ENCODE peak calls at places on chromosomes 11 and 22, in six cellular contexts. X, P, G, L, M and E are unnamed samples.

GRCh38 chr11:22341582-22341919 is 3.4 kb downstream of the SLC17A6 start:
- DNase-seq in M (no peak), L (no peak), P (no peak), G (no peak), X (no peak), E (no peak)

GRCh38 chr11:61695917-61696316 is 15.7 kb downstream of the DAGLA start:
- DNase-seq in G (peak; percentile 75), P (peak; percentile 88), X (peak; percentile 89), M (peak; percentile 81), L (peak; percentile 83), E (peak; percentile 82)

GRCh38 chr22:42022162-42022847 is 23.7 kb downstream of the WBP2NL start:
- DNase-seq in L (no peak), X (no peak), M (peak; percentile 49), P (no peak), G (no peak), E (no peak)

GRCh38 chr11:1665313-1665712 is 31.7 kb upstream of the KRTAP5-6 start:
- DNase-seq in L (no peak), G (no peak), X (no peak), M (no peak), P (no peak), E (no peak)

GRCh38 chr22:21038405-21038804 is 6.0 kb upstream of the SLC7A4 start:
- DNase-seq in P (no peak), G (no peak), L (peak; percentile 57), X (no peak), M (no peak), E (peak; percentile 6)

GRCh38 chr22:39409630-39410029 is 10.1 kb downstream of the TAB1 start:
- DNase-seq in P (no peak), X (no peak), G (no peak), M (no peak), L (no peak), E (no peak)

GRCh38 chr11:102237096-102237735 is 80.1 kb upstream of the BIRC3 start:
- DNase-seq in M (no peak), G (peak; percentile 35), P (no peak), L (peak; percentile 54), X (no peak), E (no peak)

GRCh38 chr11:121336279-121336947 is 43.8 kb downstream of the SC5D start:
- DNase-seq in X (no peak), L (no peak), P (no peak), M (no peak), G (no peak), E (no peak)

GRCh38 chr22:20256562-20257473 is 11.3 kb downstream of the RTN4R start:
- DNase-seq in M (no peak), P (no peak), L (no peak), G (no peak), X (no peak), E (peak; percentile 63)

GRCh38 chr11:67266424-67267187 is at the start of gene GRK2:
- DNase-seq in P (peak; percentile 60), M (no peak), G (no peak), L (no peak), X (peak; percentile 82), E (peak; percentile 82)

GRCh38 chr11:29135504-29135903 is 881.3 kb downstream of the KCNA4 start:
- DNase-seq in M (no peak), L (peak; percentile 41), P (no peak), X (no peak), G (peak; percentile 23), E (no peak)

GRCh38 chr11:116960916-116961315 is 123.5 kb upstream of the APOA1 start:
- DNase-seq in G (peak; percentile 45), L (peak; percentile 81), X (no peak), P (no peak), M (no peak), E (peak; percentile 13)

GRCh38 chr22:29480512-29481264 is 670 bp downstream of the NEFH start:
- DNase-seq in M (no peak), G (no peak), P (no peak), X (peak; percentile 74), L (peak; percentile 36), E (peak; percentile 87)

GRCh38 chr22:17980638-17981051 is 43.7 kb downstream of the MICAL3 start:
- DNase-seq in X (peak; percentile 70), P (no peak), L (no peak), M (peak; percentile 81), G (no peak), E (peak; percentile 42)
- H3K4me3 ChIP-seq in X (peak overlapping the region; percentile 14), P (no peak overlapping the region), L (no peak overlapping the region), M (no peak overlapping the region), G (no peak overlapping the region), E (no peak overlapping the region)

GRCh38 chr11:605286-606129 is 10.2 kb downstream of the IRF7 start:
- DNase-seq in X (no peak), L (no peak), P (no peak), G (no peak), M (no peak), E (no peak)

GRCh38 chr11:607020-607780 is 8.6 kb downstream of the IRF7 start:
- DNase-seq in G (no peak), M (no peak), X (no peak), P (no peak), L (no peak), E (no peak)

GRCh38 chr11:607971-608659 is 7.6 kb downstream of the IRF7 start:
- DNase-seq in P (no peak), L (no peak), X (peak; percentile 61), G (no peak), M (no peak), E (no peak)

GRCh38 chr11:608751-609354 is 6.9 kb downstream of the IRF7 start:
- DNase-seq in G (no peak), P (no peak), L (no peak), X (peak; percentile 65), M (no peak), E (no peak)

DNA sequence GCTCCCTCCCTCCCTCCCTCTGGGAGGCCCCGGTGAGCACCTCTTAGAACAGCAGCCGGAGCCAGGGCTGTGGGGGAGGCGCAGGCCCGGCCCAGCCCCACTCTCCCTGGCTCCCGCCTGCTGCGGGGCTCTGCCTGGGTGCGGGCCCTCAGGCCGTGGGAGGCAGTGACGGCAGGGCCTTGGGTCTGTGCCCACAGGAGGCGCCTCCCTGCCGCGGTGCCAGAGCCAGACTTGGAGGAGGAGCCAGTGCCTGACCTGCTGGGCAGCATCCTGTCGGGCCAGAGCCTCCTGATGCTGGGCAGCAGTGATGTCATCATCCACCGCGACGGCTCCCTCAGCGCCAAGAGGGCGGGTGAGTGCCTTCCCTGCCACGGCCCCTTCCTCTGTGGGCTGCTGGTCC is 9.5 kb downstream of the IRF7 start:
- DNase-seq in L (no peak), X (peak; percentile 88), P (peak; percentile 72), M (no peak), G (no peak), E (no peak)
- H3K27me3 ChIP-seq in L (no peaks in the 10 kb centered on the region), X (no peaks in the 10 kb centered on the region), P (no peaks in the 10 kb centered on the region), M (no peaks in the 10 kb centered on the region), G (no peaks in the 10 kb centered on the region), E (no peaks in the 10 kb centered on the region)

GRCh38 chr22:22167791-22168189 is 76.8 kb upstream of the VPREB1 start:
- DNase-seq in P (no peak), L (no peak), G (no peak), M (no peak), X (no peak), E (no peak)

GRCh38 chr22:22169923-22170322 is 74.7 kb upstream of the VPREB1 start:
- DNase-seq in L (no peak), M (no peak), P (no peak), X (no peak), G (no peak), E (no peak)

GRCh38 chr22:22166941-22167713 is 77.5 kb upstream of the VPREB1 start:
- DNase-seq in G (no peak), L (no peak), X (no peak), P (no peak), M (no peak), E (no peak)

GRCh38 chr22:22168190-22168940 is 76.2 kb upstream of the VPREB1 start:
- DNase-seq in X (no peak), M (no peak), P (peak; percentile 41), L (peak; percentile 9), G (no peak), E (peak; percentile 54)

DNA sequence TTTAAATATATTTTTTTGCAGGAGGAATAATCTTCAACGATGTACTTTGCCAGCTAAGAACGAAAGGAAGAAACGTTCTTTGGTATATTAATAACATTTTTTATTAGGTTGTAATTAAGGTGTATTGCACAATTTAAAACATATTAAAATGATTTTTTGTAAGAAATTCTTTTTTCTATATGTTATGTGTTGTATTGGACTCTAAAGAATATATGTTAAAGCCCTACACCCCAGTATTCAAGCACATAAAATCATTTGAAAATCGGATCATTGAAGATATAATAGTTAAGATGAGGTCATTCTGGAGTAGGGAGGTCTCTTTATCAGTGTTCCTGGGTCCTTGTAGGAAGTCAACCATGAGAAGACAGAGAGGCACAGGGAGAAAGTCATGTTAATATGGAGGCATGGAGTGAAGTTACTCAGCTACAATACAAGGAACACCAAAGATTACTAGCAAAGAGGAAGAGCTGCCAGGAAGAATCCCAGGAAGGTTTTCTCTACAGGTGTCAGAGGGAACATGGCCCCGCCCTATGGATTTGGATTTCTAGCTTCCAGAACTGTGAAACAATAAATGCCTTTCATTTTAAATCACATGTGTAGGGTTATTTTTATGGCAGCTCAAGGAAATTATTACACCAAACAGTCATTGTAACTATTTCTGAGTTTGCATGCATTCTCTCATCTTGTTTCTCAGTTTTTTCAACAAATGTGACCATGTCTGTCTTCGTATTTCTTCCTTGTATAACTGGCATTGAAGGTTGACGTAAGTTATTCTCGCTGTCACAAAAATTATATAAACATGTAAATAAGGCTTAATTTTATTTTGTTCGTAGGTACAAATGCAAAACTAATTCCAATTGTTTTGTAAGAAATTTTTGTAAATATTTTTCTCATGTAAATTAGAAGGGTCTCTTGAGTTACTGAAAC is 75.4 kb upstream of the VPREB1 start:
- DNase-seq in P (no peak), X (no peak), L (no peak), G (no peak), M (no peak), E (no peak)
- H3K4me3 ChIP-seq in P (no peak overlapping the region), X (no peak overlapping the region), L (no peak overlapping the region), G (no peak overlapping the region), M (no peak overlapping the region), E (no peak overlapping the region)

GRCh38 chr11:90493379-90493778 is 270.5 kb upstream of the CHORDC1 start:
- DNase-seq in L (no peak), G (no peak), M (no peak), X (no peak), P (no peak), E (no peak)
- H3K27me3 ChIP-seq in L (no peaks in the 10 kb centered on the region), G (no peaks in the 10 kb centered on the region), M (no peaks in the 10 kb centered on the region), X (no peaks in the 10 kb centered on the region), P (no peaks in the 10 kb centered on the region), E (no peaks in the 10 kb centered on the region)